ENCODE peak calls at places on chromosomes 13 and 19, in six cellular contexts. One of them, this sample, is unnamed.

GRCh38 chr19:53908106-53908932 is 759 bp upstream of the CACNG7 start:
- DNase-seq in NAMALWA: peak
- DNase-seq in dorsolateral prefrontal cortex: peak
- DNase-seq in iPS DF 6.9: no peak
- DNase-seq in T-helper 1 cell: peak
- DNase-seq in foreskin melanocyte: no peak
- DNase-seq in this sample: peak

GRCh38 chr19:1513492-1514294 is 874 bp upstream of the ADAMTSL5 start:
- DNase-seq in NAMALWA: peak
- DNase-seq in dorsolateral prefrontal cortex: no peak
- DNase-seq in iPS DF 6.9: no peak
- DNase-seq in T-helper 1 cell: peak
- DNase-seq in foreskin melanocyte: peak
- DNase-seq in this sample: peak

GRCh38 chr13:110860986-110861385 is 53.9 kb downstream of the ANKRD10 start:
- DNase-seq in NAMALWA: no peak
- DNase-seq in dorsolateral prefrontal cortex: no peak
- DNase-seq in iPS DF 6.9: no peak
- DNase-seq in T-helper 1 cell: no peak
- DNase-seq in foreskin melanocyte: no peak
- DNase-seq in this sample: no peak

GRCh38 chr13:36880961-36881360 is 39.1 kb downstream of the SMAD9 start:
- DNase-seq in NAMALWA: no peak
- DNase-seq in dorsolateral prefrontal cortex: no peak
- DNase-seq in iPS DF 6.9: no peak
- DNase-seq in T-helper 1 cell: no peak
- DNase-seq in foreskin melanocyte: no peak
- DNase-seq in this sample: no peak

GRCh38 chr19:47377208-47377701 is 28.1 kb downstream of the DHX34 start:
- DNase-seq in NAMALWA: no peak
- DNase-seq in dorsolateral prefrontal cortex: peak
- DNase-seq in iPS DF 6.9: no peak
- DNase-seq in T-helper 1 cell: no peak
- DNase-seq in foreskin melanocyte: no peak
- DNase-seq in this sample: no peak

GRCh38 chr13:112510002-112510780 is 77.8 kb downstream of the TUBGCP3 start:
- DNase-seq in NAMALWA: peak
- DNase-seq in dorsolateral prefrontal cortex: peak
- DNase-seq in iPS DF 6.9: peak
- DNase-seq in T-helper 1 cell: no peak
- DNase-seq in foreskin melanocyte: peak
- DNase-seq in this sample: peak

GRCh38 chr13:76189882-76190519 is 553.9 kb downstream of the LMO7 start:
- DNase-seq in NAMALWA: no peak
- DNase-seq in dorsolateral prefrontal cortex: no peak
- DNase-seq in iPS DF 6.9: no peak
- DNase-seq in T-helper 1 cell: no peak
- DNase-seq in foreskin melanocyte: no peak
- DNase-seq in this sample: no peak

GRCh38 chr19:43540381-43540780 is 7.4 kb downstream of the ZNF575 start:
- DNase-seq in NAMALWA: no peak
- DNase-seq in dorsolateral prefrontal cortex: no peak
- DNase-seq in iPS DF 6.9: no peak
- DNase-seq in T-helper 1 cell: no peak
- DNase-seq in foreskin melanocyte: no peak
- DNase-seq in this sample: no peak

GRCh38 chr19:54903303-54903702 is 2.6 kb upstream of the NCR1 start:
- DNase-seq in NAMALWA: no peak
- DNase-seq in dorsolateral prefrontal cortex: no peak
- DNase-seq in iPS DF 6.9: no peak
- DNase-seq in T-helper 1 cell: no peak
- DNase-seq in foreskin melanocyte: no peak
- DNase-seq in this sample: no peak

GRCh38 chr13:30196025-30196424 is 111.3 kb downstream of the KATNAL1 start:
- DNase-seq in NAMALWA: no peak
- DNase-seq in dorsolateral prefrontal cortex: no peak
- DNase-seq in iPS DF 6.9: peak
- DNase-seq in T-helper 1 cell: no peak
- DNase-seq in foreskin melanocyte: no peak
- DNase-seq in this sample: no peak

GRCh38 chr19:12202250-12202649 is 39.4 kb downstream of the ZNF136 start:
- DNase-seq in NAMALWA: peak
- DNase-seq in dorsolateral prefrontal cortex: no peak
- DNase-seq in iPS DF 6.9: no peak
- DNase-seq in T-helper 1 cell: peak
- DNase-seq in foreskin melanocyte: no peak
- DNase-seq in this sample: peak

GRCh38 chr19:17020380-17020779 is 6.2 kb downstream of the CPAMD8 start:
- DNase-seq in NAMALWA: no peak
- DNase-seq in dorsolateral prefrontal cortex: peak
- DNase-seq in iPS DF 6.9: no peak
- DNase-seq in T-helper 1 cell: no peak
- DNase-seq in foreskin melanocyte: no peak
- DNase-seq in this sample: no peak

GRCh38 chr13:109785141-109785891 is 1.1 kb downstream of the IRS2 start:
- DNase-seq in NAMALWA: no peak
- DNase-seq in dorsolateral prefrontal cortex: peak
- DNase-seq in iPS DF 6.9: no peak
- DNase-seq in T-helper 1 cell: no peak
- DNase-seq in foreskin melanocyte: peak
- DNase-seq in this sample: no peak

GRCh38 chr13:110185696-110186095 is 121.3 kb downstream of the COL4A1 start:
- DNase-seq in NAMALWA: no peak
- DNase-seq in dorsolateral prefrontal cortex: no peak
- DNase-seq in iPS DF 6.9: no peak
- DNase-seq in T-helper 1 cell: no peak
- DNase-seq in foreskin melanocyte: no peak
- DNase-seq in this sample: no peak

GRCh38 chr13:30744686-30745085 is 9.3 kb downstream of the ALOX5AP start:
- DNase-seq in NAMALWA: no peak
- DNase-seq in dorsolateral prefrontal cortex: no peak
- DNase-seq in iPS DF 6.9: no peak
- DNase-seq in T-helper 1 cell: no peak
- DNase-seq in foreskin melanocyte: no peak
- DNase-seq in this sample: no peak

GRCh38 chr13:67197704-67198103 is 32.4 kb downstream of the PCDH9 start:
- DNase-seq in NAMALWA: no peak
- DNase-seq in dorsolateral prefrontal cortex: no peak
- DNase-seq in iPS DF 6.9: no peak
- DNase-seq in T-helper 1 cell: no peak
- DNase-seq in foreskin melanocyte: no peak
- DNase-seq in this sample: no peak

GRCh38 chr19:28394705-28395104 is 818.2 kb downstream of the UQCRFS1 start:
- DNase-seq in NAMALWA: peak
- DNase-seq in dorsolateral prefrontal cortex: no peak
- DNase-seq in iPS DF 6.9: no peak
- DNase-seq in T-helper 1 cell: no peak
- DNase-seq in foreskin melanocyte: no peak
- DNase-seq in this sample: peak

GRCh38 chr13:62747629-62748028 is 1332.0 kb upstream of the PCDH20 start:
- DNase-seq in NAMALWA: peak
- DNase-seq in dorsolateral prefrontal cortex: no peak
- DNase-seq in iPS DF 6.9: no peak
- DNase-seq in T-helper 1 cell: no peak
- DNase-seq in foreskin melanocyte: peak
- DNase-seq in this sample: no peak

GRCh38 chr19:3760871-3761361 is 576 bp downstream of the APBA3 start:
- DNase-seq in NAMALWA: no peak
- DNase-seq in dorsolateral prefrontal cortex: no peak
- DNase-seq in iPS DF 6.9: no peak
- DNase-seq in T-helper 1 cell: no peak
- DNase-seq in foreskin melanocyte: no peak
- DNase-seq in this sample: no peak

GRCh38 chr19:41698746-41699230 is 9.6 kb upstream of the CEACAM5 start:
- DNase-seq in NAMALWA: no peak
- DNase-seq in dorsolateral prefrontal cortex: no peak
- DNase-seq in iPS DF 6.9: no peak
- DNase-seq in T-helper 1 cell: no peak
- DNase-seq in foreskin melanocyte: no peak
- DNase-seq in this sample: peak

GRCh38 chr19:50513746-50514345 is at the start of gene ASPDH:
- DNase-seq in NAMALWA: no peak
- DNase-seq in dorsolateral prefrontal cortex: peak
- DNase-seq in iPS DF 6.9: no peak
- DNase-seq in T-helper 1 cell: no peak
- DNase-seq in foreskin melanocyte: no peak
- DNase-seq in this sample: peak

GRCh38 chr19:35449347-35450043 is 1.4 kb downstream of the FFAR2 start:
- DNase-seq in NAMALWA: no peak
- DNase-seq in dorsolateral prefrontal cortex: no peak
- DNase-seq in iPS DF 6.9: no peak
- DNase-seq in T-helper 1 cell: no peak
- DNase-seq in foreskin melanocyte: no peak
- DNase-seq in this sample: no peak

GRCh38 chr19:7550169-7550770 is 14.8 kb downstream of the PNPLA6 start:
- DNase-seq in NAMALWA: no peak
- DNase-seq in dorsolateral prefrontal cortex: no peak
- DNase-seq in iPS DF 6.9: no peak
- DNase-seq in T-helper 1 cell: no peak
- DNase-seq in foreskin melanocyte: no peak
- DNase-seq in this sample: no peak

GRCh38 chr13:109412232-109412935 is 374.0 kb downstream of the IRS2 start:
- DNase-seq in NAMALWA: no peak
- DNase-seq in dorsolateral prefrontal cortex: peak
- DNase-seq in iPS DF 6.9: no peak
- DNase-seq in T-helper 1 cell: no peak
- DNase-seq in foreskin melanocyte: peak
- DNase-seq in this sample: no peak

GRCh38 chr13:102651892-102652291 is 43.0 kb downstream of the METTL21C start:
- DNase-seq in NAMALWA: no peak
- DNase-seq in dorsolateral prefrontal cortex: no peak
- DNase-seq in iPS DF 6.9: no peak
- DNase-seq in T-helper 1 cell: no peak
- DNase-seq in foreskin melanocyte: no peak
- DNase-seq in this sample: no peak

GRCh38 chr19:5115771-5116202 is 146.9 kb downstream of the KDM4B start:
- DNase-seq in NAMALWA: no peak
- DNase-seq in dorsolateral prefrontal cortex: no peak
- DNase-seq in iPS DF 6.9: no peak
- DNase-seq in T-helper 1 cell: no peak
- DNase-seq in foreskin melanocyte: no peak
- DNase-seq in this sample: no peak

GRCh38 chr19:11345122-11345752 is 831 bp downstream of the TMEM205 start:
- DNase-seq in NAMALWA: no peak
- DNase-seq in dorsolateral prefrontal cortex: no peak
- DNase-seq in iPS DF 6.9: no peak
- DNase-seq in T-helper 1 cell: no peak
- DNase-seq in foreskin melanocyte: no peak
- DNase-seq in this sample: peak

GRCh38 chr19:38729653-38730469 is 14.4 kb downstream of the CAPN12 start:
- DNase-seq in NAMALWA: peak
- DNase-seq in dorsolateral prefrontal cortex: no peak
- DNase-seq in iPS DF 6.9: no peak
- DNase-seq in T-helper 1 cell: peak
- DNase-seq in foreskin melanocyte: no peak
- DNase-seq in this sample: peak

GRCh38 chr19:1523412-1524205 is at the start of gene PLK5:
- DNase-seq in NAMALWA: no peak
- DNase-seq in dorsolateral prefrontal cortex: no peak
- DNase-seq in iPS DF 6.9: no peak
- DNase-seq in T-helper 1 cell: no peak
- DNase-seq in foreskin melanocyte: no peak
- DNase-seq in this sample: no peak

GRCh38 chr13:58018020-58018419 is 386.5 kb downstream of the PCDH17 start:
- DNase-seq in NAMALWA: no peak
- DNase-seq in dorsolateral prefrontal cortex: no peak
- DNase-seq in iPS DF 6.9: no peak
- DNase-seq in T-helper 1 cell: no peak
- DNase-seq in foreskin melanocyte: no peak
- DNase-seq in this sample: no peak

GRCh38 chr13:75101997-75102720 is 379.8 kb downstream of the TBC1D4 start:
- DNase-seq in NAMALWA: no peak
- DNase-seq in dorsolateral prefrontal cortex: no peak
- DNase-seq in iPS DF 6.9: no peak
- DNase-seq in T-helper 1 cell: no peak
- DNase-seq in foreskin melanocyte: no peak
- DNase-seq in this sample: no peak

GRCh38 chr19:14073232-14073924 is 792 bp downstream of the MISP3 start:
- DNase-seq in NAMALWA: peak
- DNase-seq in dorsolateral prefrontal cortex: peak
- DNase-seq in iPS DF 6.9: no peak
- DNase-seq in T-helper 1 cell: peak
- DNase-seq in foreskin melanocyte: no peak
- DNase-seq in this sample: peak

GRCh38 chr19:7500811-7501450 is 12.1 kb upstream of the PEX11G start:
- DNase-seq in NAMALWA: no peak
- DNase-seq in dorsolateral prefrontal cortex: peak
- DNase-seq in iPS DF 6.9: peak
- DNase-seq in T-helper 1 cell: no peak
- DNase-seq in foreskin melanocyte: no peak
- DNase-seq in this sample: peak

GRCh38 chr19:9861503-9861902 is 26.4 kb downstream of the PIN1 start:
- DNase-seq in NAMALWA: no peak
- DNase-seq in dorsolateral prefrontal cortex: no peak
- DNase-seq in iPS DF 6.9: no peak
- DNase-seq in T-helper 1 cell: no peak
- DNase-seq in foreskin melanocyte: no peak
- DNase-seq in this sample: no peak

GRCh38 chr19:48724796-48725753 is 5.5 kb upstream of the MAMSTR start:
- DNase-seq in NAMALWA: peak
- DNase-seq in dorsolateral prefrontal cortex: no peak
- DNase-seq in iPS DF 6.9: no peak
- DNase-seq in T-helper 1 cell: no peak
- DNase-seq in foreskin melanocyte: peak
- DNase-seq in this sample: peak

GRCh38 chr13:83943530-83944279 is 61.4 kb upstream of the SLITRK1 start:
- DNase-seq in NAMALWA: no peak
- DNase-seq in dorsolateral prefrontal cortex: peak
- DNase-seq in iPS DF 6.9: no peak
- DNase-seq in T-helper 1 cell: no peak
- DNase-seq in foreskin melanocyte: no peak
- DNase-seq in this sample: no peak

GRCh38 chr13:70188567-70188966 is 80.3 kb upstream of the KLHL1 start:
- DNase-seq in NAMALWA: no peak
- DNase-seq in dorsolateral prefrontal cortex: no peak
- DNase-seq in iPS DF 6.9: no peak
- DNase-seq in T-helper 1 cell: no peak
- DNase-seq in foreskin melanocyte: no peak
- DNase-seq in this sample: no peak

GRCh38 chr13:42740753-42741152 is 40.6 kb upstream of the FAM216B start:
- DNase-seq in NAMALWA: peak
- DNase-seq in dorsolateral prefrontal cortex: no peak
- DNase-seq in iPS DF 6.9: no peak
- DNase-seq in T-helper 1 cell: no peak
- DNase-seq in foreskin melanocyte: no peak
- DNase-seq in this sample: peak

This sample was measured in RPMI8226.